ENCODE peak calls at places on chromosomes 4 and X, in eight cellular contexts. One of them, this sample, is unnamed.

GRCh38 chr4:39045791-39046221 is 13.6 kb upstream of the TMEM156 start:
- DNase-seq in right atrium auricular region: no peak
- DNase-seq in omental fat pad: no peak
- DNase-seq in cardiac fibroblast: peak
- DNase-seq in uterus: no peak
- DNase-seq in T-cell: no peak
- DNase-seq in left cardiac atrium: no peak
- DNase-seq in B cell: no peak
- DNase-seq in this sample: no peak

GRCh38 chrX:129981752-129982299 is 609 bp upstream of the BCORL1 start:
- DNase-seq in right atrium auricular region: no peak
- DNase-seq in omental fat pad: no peak
- DNase-seq in cardiac fibroblast: no peak
- DNase-seq in uterus: peak
- DNase-seq in T-cell: no peak
- DNase-seq in left cardiac atrium: no peak
- DNase-seq in B cell: no peak
- DNase-seq in this sample: no peak

GRCh38 chr4:138114434-138114833 is 127.7 kb downstream of the SLC7A11 start:
- DNase-seq in right atrium auricular region: no peak
- DNase-seq in omental fat pad: no peak
- DNase-seq in cardiac fibroblast: peak
- DNase-seq in uterus: no peak
- DNase-seq in T-cell: no peak
- DNase-seq in left cardiac atrium: no peak
- DNase-seq in B cell: peak
- DNase-seq in this sample: no peak

GRCh38 chr4:181258569-181258968 is 984.6 kb upstream of the TENM3 start:
- DNase-seq in right atrium auricular region: no peak
- DNase-seq in omental fat pad: no peak
- DNase-seq in cardiac fibroblast: no peak
- DNase-seq in uterus: no peak
- DNase-seq in T-cell: no peak
- DNase-seq in left cardiac atrium: no peak
- DNase-seq in B cell: no peak
- DNase-seq in this sample: no peak

GRCh38 chr4:97367878-97368277 is 775.4 kb downstream of the STPG2 start:
- DNase-seq in right atrium auricular region: no peak
- DNase-seq in omental fat pad: no peak
- DNase-seq in cardiac fibroblast: peak
- DNase-seq in uterus: no peak
- DNase-seq in T-cell: no peak
- DNase-seq in left cardiac atrium: no peak
- DNase-seq in B cell: no peak
- DNase-seq in this sample: no peak

GRCh38 chr4:27005512-27006246 is 145.0 kb downstream of the STIM2 start:
- DNase-seq in right atrium auricular region: no peak
- DNase-seq in omental fat pad: no peak
- DNase-seq in cardiac fibroblast: peak
- DNase-seq in uterus: no peak
- DNase-seq in T-cell: no peak
- DNase-seq in left cardiac atrium: no peak
- DNase-seq in B cell: no peak
- DNase-seq in this sample: no peak

GRCh38 chr4:169810325-169811323 is 52.9 kb upstream of the HPF1 start:
- DNase-seq in right atrium auricular region: no peak
- DNase-seq in omental fat pad: no peak
- DNase-seq in cardiac fibroblast: peak
- DNase-seq in uterus: peak
- DNase-seq in T-cell: no peak
- DNase-seq in left cardiac atrium: no peak
- DNase-seq in B cell: no peak
- DNase-seq in this sample: no peak

GRCh38 chr4:123398803-123399637 is 2.4 kb downstream of the SPRY1 start:
- DNase-seq in right atrium auricular region: no peak
- DNase-seq in omental fat pad: no peak
- DNase-seq in cardiac fibroblast: peak
- DNase-seq in uterus: peak
- DNase-seq in T-cell: peak
- DNase-seq in left cardiac atrium: peak
- DNase-seq in B cell: peak
- DNase-seq in this sample: peak

GRCh38 chrX:118528089-118528753 is 32.6 kb downstream of the DOCK11 start:
- DNase-seq in right atrium auricular region: no peak
- DNase-seq in omental fat pad: no peak
- DNase-seq in cardiac fibroblast: no peak
- DNase-seq in uterus: no peak
- DNase-seq in T-cell: peak
- DNase-seq in left cardiac atrium: no peak
- DNase-seq in B cell: peak
- DNase-seq in this sample: no peak

GRCh38 chr4:123505457-123506310 is 109.1 kb downstream of the SPRY1 start:
- DNase-seq in right atrium auricular region: peak
- DNase-seq in omental fat pad: no peak
- DNase-seq in cardiac fibroblast: peak
- DNase-seq in uterus: peak
- DNase-seq in T-cell: no peak
- DNase-seq in left cardiac atrium: peak
- DNase-seq in B cell: no peak
- DNase-seq in this sample: peak

GRCh38 chrX:107823456-107823855 is 2.2 kb upstream of the MID2 start:
- DNase-seq in right atrium auricular region: no peak
- DNase-seq in omental fat pad: no peak
- DNase-seq in cardiac fibroblast: peak
- DNase-seq in uterus: no peak
- DNase-seq in T-cell: no peak
- DNase-seq in left cardiac atrium: no peak
- DNase-seq in B cell: no peak
- DNase-seq in this sample: no peak

GRCh38 chrX:16807976-16808542 is 21.8 kb downstream of the TXLNG start:
- DNase-seq in right atrium auricular region: no peak
- DNase-seq in omental fat pad: no peak
- DNase-seq in cardiac fibroblast: peak
- DNase-seq in uterus: peak
- DNase-seq in T-cell: no peak
- DNase-seq in left cardiac atrium: no peak
- DNase-seq in B cell: no peak
- DNase-seq in this sample: no peak